ENCODE peak calls at places on chromosome 13, in nine cellular contexts. X, P, G, I, S, Z, U, W and K are unnamed samples.

GRCh38 chr13:97141564-97142005 is 80.5 kb upstream of the MBNL2 start:
- DNase-seq in X (peak; percentile 90), P (no peak), G (no peak), I (peak; percentile 16), S (no peak), Z (no peak), U (peak; percentile 21), W (no peak), K (peak; percentile 3)

GRCh38 chr13:45718063-45718462 is 15.9 kb downstream of the CBY2 start:
- DNase-seq in X (peak; percentile 25), P (no peak), G (no peak), I (no peak), S (no peak), Z (peak; percentile 27), U (no peak), W (no peak), K (no peak)

GRCh38 chr13:106507560-106508274 is 27.7 kb downstream of the EFNB2 start:
- DNase-seq in X (peak; percentile 52), P (no peak), G (no peak), I (no peak), S (no peak), Z (no peak), U (no peak), W (no peak), K (no peak)

GRCh38 chr13:79775830-79776229 is 294.9 kb downstream of the NDFIP2 start:
- DNase-seq in X (peak; percentile 64), P (no peak), G (no peak), I (no peak), S (no peak), Z (no peak), U (peak; percentile 47), W (no peak), K (no peak)

GRCh38 chr13:54614729-54615128 is 1586.1 kb downstream of the OLFM4 start:
- DNase-seq in X (no peak), P (no peak), G (no peak), I (no peak), S (no peak), Z (no peak), U (no peak), W (no peak), K (no peak)

GRCh38 chr13:109840201-109840892 is 54.0 kb upstream of the IRS2 start:
- DNase-seq in X (no peak), P (no peak), G (no peak), I (no peak), S (no peak), Z (no peak), U (no peak), W (no peak), K (no peak)

GRCh38 chr13:50892162-50892944 is 17.2 kb upstream of the RNASEH2B start:
- DNase-seq in X (no peak), P (peak; percentile 23), G (no peak), I (no peak), S (no peak), Z (peak; percentile 47), U (no peak), W (peak; percentile 85), K (no peak)

GRCh38 chr13:20161275-20161950 is 561 bp upstream of the GJA3 start:
- DNase-seq in X (peak; percentile 32), P (peak; percentile 42), G (no peak), I (no peak), S (no peak), Z (peak; percentile 45), U (no peak), W (peak; percentile 88), K (no peak)

GRCh38 chr13:57627663-57628062 is 3.9 kb upstream of the PCDH17 start:
- DNase-seq in X (peak; percentile 55), P (no peak), G (no peak), I (no peak), S (no peak), Z (no peak), U (no peak), W (no peak), K (no peak)

GRCh38 chr13:25494708-25495411 is 123.1 kb downstream of the ATP8A2 start:
- DNase-seq in X (no peak), P (no peak), G (no peak), I (no peak), S (no peak), Z (no peak), U (no peak), W (no peak), K (no peak)

GRCh38 chr13:38363219-38363618 is 13.6 kb downstream of the UFM1 start:
- DNase-seq in X (no peak), P (no peak), G (no peak), I (no peak), S (no peak), Z (no peak), U (no peak), W (no peak), K (no peak)

GRCh38 chr13:27170221-27170520 is 1.4 kb downstream of the USP12 start:
- DNase-seq in X (no peak), P (no peak), G (no peak), I (no peak), S (no peak), Z (no peak), U (no peak), W (no peak), K (no peak)

GRCh38 chr13:91398413-91399188 is at the start of gene GPC5:
- DNase-seq in X (peak; percentile 86), P (peak; percentile 84), G (peak; percentile 93), I (peak; percentile 81), S (peak; percentile 83), Z (peak; percentile 71), U (peak; percentile 44), W (peak; percentile 94), K (peak; percentile 76)

GRCh38 chr13:20230913-20231838 is 943 bp downstream of the GJB6 start:
- DNase-seq in X (no peak), P (no peak), G (no peak), I (no peak), S (no peak), Z (peak; percentile 33), U (no peak), W (no peak), K (no peak)

GRCh38 chr13:37645181-37645580 is 46.6 kb upstream of the POSTN start:
- DNase-seq in X (no peak), P (no peak), G (no peak), I (no peak), S (no peak), Z (no peak), U (no peak), W (no peak), K (no peak)

GRCh38 chr13:80556291-80556690 is 215.4 kb upstream of the SPRY2 start:
- DNase-seq in X (no peak), P (no peak), G (no peak), I (no peak), S (no peak), Z (no peak), U (no peak), W (no peak), K (no peak)

GRCh38 chr13:111210945-111211469 is 95.9 kb downstream of the ARHGEF7 start:
- DNase-seq in X (no peak), P (no peak), G (no peak), I (no peak), S (no peak), Z (no peak), U (no peak), W (no peak), K (no peak)

GRCh38 chr13:111211789-111212516 is 96.8 kb downstream of the ARHGEF7 start:
- DNase-seq in X (no peak), P (no peak), G (no peak), I (no peak), S (no peak), Z (no peak), U (no peak), W (no peak), K (no peak)

GRCh38 chr13:111210488-111210887 is 95.4 kb downstream of the ARHGEF7 start:
- DNase-seq in X (peak; percentile 51), P (no peak), G (peak; percentile 80), I (no peak), S (peak; percentile 70), Z (no peak), U (no peak), W (no peak), K (no peak)

GRCh38 chr13:111210082-111210481 is 95.0 kb downstream of the ARHGEF7 start:
- DNase-seq in X (no peak), P (no peak), G (no peak), I (no peak), S (no peak), Z (no peak), U (no peak), W (no peak), K (no peak)

GRCh38 chr13:111209613-111210012 is 94.5 kb downstream of the ARHGEF7 start:
- DNase-seq in X (no peak), P (no peak), G (no peak), I (no peak), S (no peak), Z (no peak), U (no peak), W (no peak), K (peak; percentile 28)
- H3K27ac ChIP-seq in X (peak overlapping the region; percentile 41), P (no peak overlapping the region), G (no peak overlapping the region), I (no peak overlapping the region), S (peak overlapping the region; percentile 19), Z (no peak overlapping the region), U (peak overlapping the region; percentile 79), W (peak overlapping the region; percentile 43), K (peak overlapping the region; percentile 94)

DNA sequence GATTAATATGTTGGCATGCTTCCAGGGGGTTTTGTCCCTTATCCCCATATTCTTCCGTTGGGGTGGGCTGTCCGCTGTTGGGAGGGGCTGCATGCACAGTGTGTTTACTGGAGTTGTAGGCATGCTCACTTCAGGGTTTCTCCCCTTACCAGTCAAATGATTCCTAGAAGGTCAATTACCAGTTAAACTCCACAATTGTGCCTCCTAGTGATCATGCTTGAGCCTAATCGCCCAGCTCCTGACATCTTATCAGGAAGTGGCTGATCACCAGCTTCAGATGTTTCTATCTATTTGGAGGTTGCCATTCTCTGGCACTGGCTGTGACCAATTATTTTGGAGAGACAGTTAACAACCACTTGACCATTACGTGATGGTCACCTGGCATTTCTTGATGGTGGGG is 1090.0 kb downstream of the SLITRK5 start:
- DNase-seq in X (no peak), P (no peak), G (no peak), I (no peak), S (no peak), Z (no peak), U (no peak), W (no peak), K (no peak)
- H3K27ac ChIP-seq in X (no peak overlapping the region), P (no peak overlapping the region), G (no peak overlapping the region), I (no peak overlapping the region), S (no peak overlapping the region), Z (no peak overlapping the region), U (no peak overlapping the region), W (no peak overlapping the region), K (no peak overlapping the region)

GRCh38 chr13:98570929-98571372 is 6.0 kb downstream of the STK24 start:
- DNase-seq in X (peak; percentile 49), P (peak; percentile 29), G (no peak), I (no peak), S (no peak), Z (peak; percentile 36), U (no peak), W (no peak), K (no peak)
- H3K27ac ChIP-seq in X (peak overlapping the region; percentile 91), P (peak overlapping the region; percentile 71), G (no peak overlapping the region), I (no peak overlapping the region), S (peak overlapping the region; percentile 54), Z (peak overlapping the region; percentile 85), U (peak overlapping the region; percentile 72), W (peak overlapping the region; percentile 97), K (no peak overlapping the region)

DNA sequence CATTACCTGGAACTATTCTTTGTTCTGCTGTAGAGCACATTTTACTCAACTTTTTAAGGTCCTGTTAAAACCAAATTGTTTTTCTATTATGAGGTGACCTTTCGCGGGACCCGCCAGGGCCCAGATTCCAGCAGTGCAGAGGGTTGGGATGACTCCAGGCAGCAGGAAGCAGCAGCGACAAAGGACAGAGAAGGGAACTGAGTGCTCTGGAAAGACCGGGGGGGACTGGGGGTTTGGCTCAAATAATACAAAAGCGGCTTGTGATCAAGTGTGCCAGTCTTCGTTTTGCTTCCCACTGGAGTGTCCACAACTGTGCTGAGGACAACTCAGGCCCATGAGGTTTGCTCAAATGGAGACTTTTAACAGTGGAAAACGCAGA is 26.9 kb downstream of the ANKRD10 start:
- DNase-seq in X (no peak), P (no peak), G (no peak), I (no peak), S (no peak), Z (no peak), U (no peak), W (no peak), K (peak; percentile 43)
- H3K27ac ChIP-seq in X (no peak overlapping the region), P (no peak overlapping the region), G (no peak overlapping the region), I (peak overlapping the region; percentile 56), S (peak overlapping the region; percentile 67), Z (no peak overlapping the region), U (peak overlapping the region; percentile 67), W (peak overlapping the region; percentile 44), K (peak overlapping the region; percentile 47)